ENCODE peak calls at places on chromosomes 12 and 14, in six cellular contexts. One of them, this sample, is unnamed.

GRCh38 chr14:68362841-68363240 is 430.0 kb downstream of the ZFP36L1 start:
- DNase-seq in IMR-90: no peak
- DNase-seq in H1: no peak
- DNase-seq in mesenchymal stem cell: no peak
- DNase-seq in H9: no peak
- DNase-seq in trophoblast cell: no peak
- DNase-seq in this sample: no peak

GRCh38 chr12:30422844-30423243 is 272.8 kb downstream of the IPO8 start:
- DNase-seq in IMR-90: no peak
- DNase-seq in H1: no peak
- DNase-seq in mesenchymal stem cell: no peak
- DNase-seq in H9: no peak
- DNase-seq in trophoblast cell: no peak
- DNase-seq in this sample: no peak

GRCh38 chr12:74689071-74689655 is 151.5 kb downstream of the ATXN7L3B start:
- DNase-seq in IMR-90: peak
- DNase-seq in H1: no peak
- DNase-seq in mesenchymal stem cell: peak
- DNase-seq in H9: no peak
- DNase-seq in trophoblast cell: peak
- DNase-seq in this sample: peak

GRCh38 chr14:68593806-68594536 is 198.9 kb downstream of the ZFP36L1 start:
- DNase-seq in IMR-90: peak
- DNase-seq in H1: no peak
- DNase-seq in mesenchymal stem cell: peak
- DNase-seq in H9: no peak
- DNase-seq in trophoblast cell: no peak
- DNase-seq in this sample: no peak

GRCh38 chr12:89861086-89861485 is 152.4 kb upstream of the ATP2B1 start:
- DNase-seq in IMR-90: peak
- DNase-seq in H1: no peak
- DNase-seq in mesenchymal stem cell: peak
- DNase-seq in H9: no peak
- DNase-seq in trophoblast cell: no peak
- DNase-seq in this sample: no peak

GRCh38 chr12:76249501-76249900 is 98.7 kb downstream of the BBS10 start:
- DNase-seq in IMR-90: no peak
- DNase-seq in H1: no peak
- DNase-seq in mesenchymal stem cell: peak
- DNase-seq in H9: no peak
- DNase-seq in trophoblast cell: no peak
- DNase-seq in this sample: no peak

GRCh38 chr12:49777800-49778748 is 36.7 kb downstream of the TMBIM6 start:
- DNase-seq in IMR-90: peak
- DNase-seq in H1: peak
- DNase-seq in mesenchymal stem cell: peak
- DNase-seq in H9: peak
- DNase-seq in trophoblast cell: peak
- DNase-seq in this sample: peak

GRCh38 chr14:106134901-106135300 is 608.5 kb downstream of the TMEM121 start:
- DNase-seq in IMR-90: no peak
- DNase-seq in H1: no peak
- DNase-seq in mesenchymal stem cell: no peak
- DNase-seq in H9: no peak
- DNase-seq in trophoblast cell: no peak
- DNase-seq in this sample: no peak

GRCh38 chr14:77053046-77053841 is 24.7 kb upstream of the IRF2BPL start:
- DNase-seq in IMR-90: peak
- DNase-seq in H1: peak
- DNase-seq in mesenchymal stem cell: peak
- DNase-seq in H9: peak
- DNase-seq in trophoblast cell: peak
- DNase-seq in this sample: peak

GRCh38 chr12:113559466-113559865 is 87.8 kb upstream of the LHX5 start:
- DNase-seq in IMR-90: no peak
- DNase-seq in H1: no peak
- DNase-seq in mesenchymal stem cell: no peak
- DNase-seq in H9: no peak
- DNase-seq in trophoblast cell: no peak
- DNase-seq in this sample: no peak

GRCh38 chr12:65232490-65233077 is 45.9 kb upstream of the MSRB3 start:
- DNase-seq in IMR-90: peak
- DNase-seq in H1: no peak
- DNase-seq in mesenchymal stem cell: peak
- DNase-seq in H9: no peak
- DNase-seq in trophoblast cell: peak
- DNase-seq in this sample: no peak

GRCh38 chr12:47979686-47980085 is 16.3 kb downstream of the TMEM106C start:
- DNase-seq in IMR-90: no peak
- DNase-seq in H1: no peak
- DNase-seq in mesenchymal stem cell: no peak
- DNase-seq in H9: no peak
- DNase-seq in trophoblast cell: no peak
- DNase-seq in this sample: no peak

GRCh38 chr12:31756977-31757420 is 28.2 kb upstream of the AMN1 start:
- DNase-seq in IMR-90: no peak
- DNase-seq in H1: no peak
- DNase-seq in mesenchymal stem cell: peak
- DNase-seq in H9: no peak
- DNase-seq in trophoblast cell: peak
- DNase-seq in this sample: no peak

GRCh38 chr12:31903025-31903424 is 56.2 kb upstream of the RESF1 start:
- DNase-seq in IMR-90: no peak
- DNase-seq in H1: no peak
- DNase-seq in mesenchymal stem cell: no peak
- DNase-seq in H9: no peak
- DNase-seq in trophoblast cell: no peak
- DNase-seq in this sample: no peak

GRCh38 chr12:51323966-51324895 is at the start of gene BIN2:
- DNase-seq in IMR-90: no peak
- DNase-seq in H1: no peak
- DNase-seq in mesenchymal stem cell: no peak
- DNase-seq in H9: no peak
- DNase-seq in trophoblast cell: peak
- DNase-seq in this sample: no peak

GRCh38 chr14:65103150-65103760 is 938 bp upstream of the MAX start:
- DNase-seq in IMR-90: peak
- DNase-seq in H1: no peak
- DNase-seq in mesenchymal stem cell: peak
- DNase-seq in H9: no peak
- DNase-seq in trophoblast cell: peak
- DNase-seq in this sample: no peak

GRCh38 chr12:108519558-108519957 is 4.5 kb downstream of the FICD start:
- DNase-seq in IMR-90: no peak
- DNase-seq in H1: no peak
- DNase-seq in mesenchymal stem cell: no peak
- DNase-seq in H9: peak
- DNase-seq in trophoblast cell: no peak
- DNase-seq in this sample: no peak

GRCh38 chr14:103118663-103119404 is 4.4 kb upstream of the TNFAIP2 start:
- DNase-seq in IMR-90: no peak
- DNase-seq in H1: no peak
- DNase-seq in mesenchymal stem cell: no peak
- DNase-seq in H9: no peak
- DNase-seq in trophoblast cell: peak
- DNase-seq in this sample: no peak

GRCh38 chr14:86237733-86238132 is 707.8 kb downstream of the FLRT2 start:
- DNase-seq in IMR-90: no peak
- DNase-seq in H1: no peak
- DNase-seq in mesenchymal stem cell: no peak
- DNase-seq in H9: no peak
- DNase-seq in trophoblast cell: no peak
- DNase-seq in this sample: no peak

GRCh38 chr14:97791906-97792305 is 994.7 kb downstream of the VRK1 start:
- DNase-seq in IMR-90: no peak
- DNase-seq in H1: no peak
- DNase-seq in mesenchymal stem cell: no peak
- DNase-seq in H9: no peak
- DNase-seq in trophoblast cell: peak
- DNase-seq in this sample: no peak

GRCh38 chr14:68814376-68815287 is 21.8 kb upstream of the ZFP36L1 start:
- DNase-seq in IMR-90: peak
- DNase-seq in H1: no peak
- DNase-seq in mesenchymal stem cell: peak
- DNase-seq in H9: peak
- DNase-seq in trophoblast cell: peak
- DNase-seq in this sample: no peak

GRCh38 chr12:14952295-14952995 is 9.0 kb downstream of the ARHGDIB start:
- DNase-seq in IMR-90: peak
- DNase-seq in H1: no peak
- DNase-seq in mesenchymal stem cell: peak
- DNase-seq in H9: no peak
- DNase-seq in trophoblast cell: peak
- DNase-seq in this sample: no peak

GRCh38 chr12:40945772-40946171 is 242.3 kb upstream of the PDZRN4 start:
- DNase-seq in IMR-90: no peak
- DNase-seq in H1: no peak
- DNase-seq in mesenchymal stem cell: no peak
- DNase-seq in H9: no peak
- DNase-seq in trophoblast cell: no peak
- DNase-seq in this sample: no peak

GRCh38 chr12:57105011-57105753 is 6.0 kb downstream of the STAT6 start:
- DNase-seq in IMR-90: no peak
- DNase-seq in H1: no peak
- DNase-seq in mesenchymal stem cell: no peak
- DNase-seq in H9: no peak
- DNase-seq in trophoblast cell: no peak
- DNase-seq in this sample: no peak

GRCh38 chr12:18919826-18920511 is 182.1 kb downstream of the CAPZA3 start:
- DNase-seq in IMR-90: no peak
- DNase-seq in H1: no peak
- DNase-seq in mesenchymal stem cell: no peak
- DNase-seq in H9: no peak
- DNase-seq in trophoblast cell: no peak
- DNase-seq in this sample: no peak
- H3K4me2 ChIP-seq in IMR-90: no peak
- H3K4me2 ChIP-seq in H1: no peak
- H3K4me2 ChIP-seq in mesenchymal stem cell: no peak
- H3K4me2 ChIP-seq in H9: no peak
- H3K4me2 ChIP-seq in trophoblast cell: no peak
- H3K4me2 ChIP-seq in this sample: no peak

GRCh38 chr12:213527-213932 is 427 bp downstream of the SLC6A12 start:
- DNase-seq in IMR-90: no peak
- DNase-seq in H1: no peak
- DNase-seq in mesenchymal stem cell: no peak
- DNase-seq in H9: no peak
- DNase-seq in trophoblast cell: no peak
- DNase-seq in this sample: no peak

GRCh38 chr12:211639-212382 is 2.1 kb downstream of the SLC6A12 start:
- DNase-seq in IMR-90: no peak
- DNase-seq in H1: no peak
- DNase-seq in mesenchymal stem cell: no peak
- DNase-seq in H9: no peak
- DNase-seq in trophoblast cell: no peak
- DNase-seq in this sample: no peak

GRCh38 chr12:212383-212798 is 1.6 kb downstream of the SLC6A12 start:
- DNase-seq in IMR-90: no peak
- DNase-seq in H1: no peak
- DNase-seq in mesenchymal stem cell: no peak
- DNase-seq in H9: no peak
- DNase-seq in trophoblast cell: no peak
- DNase-seq in this sample: no peak

GRCh38 chr12:214005-214736 is at the start of gene SLC6A12:
- DNase-seq in IMR-90: no peak
- DNase-seq in H1: no peak
- DNase-seq in mesenchymal stem cell: no peak
- DNase-seq in H9: no peak
- DNase-seq in trophoblast cell: no peak
- DNase-seq in this sample: no peak

DNA sequence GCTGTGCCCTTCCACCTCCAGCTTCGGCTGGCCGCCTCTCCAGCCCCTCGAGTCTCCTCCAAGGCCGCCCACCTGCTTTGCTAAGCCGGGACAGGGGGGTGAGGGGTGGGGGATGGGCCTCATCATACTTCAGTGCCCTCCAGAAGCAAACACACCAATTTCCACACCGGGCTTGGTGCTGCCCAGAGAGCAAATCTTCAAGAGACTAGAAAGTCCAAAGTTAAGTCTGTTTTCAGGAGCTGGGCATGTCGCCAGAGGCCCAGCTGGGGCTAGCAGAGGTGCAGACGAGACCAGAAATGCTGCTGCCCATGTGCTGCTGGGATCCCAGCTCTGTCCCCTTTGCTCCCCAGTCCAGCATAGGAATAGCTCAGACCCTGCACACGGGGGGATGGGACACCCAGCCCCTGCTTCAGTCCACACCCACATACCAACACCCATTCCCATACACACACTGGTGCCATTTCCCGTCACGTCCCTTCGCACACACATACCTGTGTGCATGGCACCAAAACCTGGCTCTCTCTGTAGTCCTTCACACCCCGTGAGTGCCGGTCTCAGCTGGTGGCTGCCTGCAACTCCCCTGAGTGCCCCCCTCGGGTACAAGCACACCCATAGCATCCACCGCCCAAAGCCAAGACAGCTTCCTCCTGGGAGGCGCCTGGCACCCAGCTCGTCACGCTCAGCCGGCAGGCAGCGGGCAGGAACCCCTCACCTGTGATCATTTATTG is 994 bp downstream of the SLC6A12 start:
- DNase-seq in IMR-90: peak
- DNase-seq in H1: no peak
- DNase-seq in mesenchymal stem cell: no peak
- DNase-seq in H9: no peak
- DNase-seq in trophoblast cell: no peak
- DNase-seq in this sample: no peak
- H2AFZ ChIP-seq in IMR-90: peak
- H2AFZ ChIP-seq in H1: no peak
- H2AFZ ChIP-seq in mesenchymal stem cell: no peak
- H2AFZ ChIP-seq in H9: no peak
- H2AFZ ChIP-seq in trophoblast cell: no peak
- H2AFZ ChIP-seq in this sample: no peak

DNA sequence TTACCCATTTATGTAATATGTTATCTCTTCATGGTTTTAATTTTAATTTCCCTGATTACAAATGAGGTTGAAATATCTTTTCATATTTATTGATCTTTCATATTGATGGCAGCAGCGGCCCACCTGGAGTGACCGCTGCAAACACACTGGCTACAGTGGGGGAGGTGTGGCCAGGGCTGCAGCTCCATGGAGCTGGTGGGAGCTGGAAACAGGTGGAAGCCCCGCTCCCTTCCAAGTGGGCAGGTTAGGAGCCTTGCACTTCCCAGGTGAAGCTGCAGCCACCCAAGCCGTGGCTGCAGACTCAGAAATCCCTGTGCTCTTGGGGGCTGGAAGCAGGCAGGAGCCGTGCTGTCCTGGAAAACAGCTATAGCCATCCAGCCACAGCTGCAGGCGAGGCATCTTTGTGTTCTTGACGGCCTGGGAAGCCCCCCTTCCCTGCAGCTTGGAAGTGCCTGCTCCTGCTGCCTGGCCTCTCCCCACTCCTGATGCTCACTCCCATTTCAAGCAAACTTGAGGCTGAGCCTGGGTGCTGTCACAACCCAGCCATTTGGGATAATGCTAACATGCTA is 201.1 kb downstream of the TMEM117 start:
- DNase-seq in IMR-90: no peak
- DNase-seq in H1: no peak
- DNase-seq in mesenchymal stem cell: no peak
- DNase-seq in H9: no peak
- DNase-seq in trophoblast cell: no peak
- DNase-seq in this sample: no peak
- H4K8ac ChIP-seq in IMR-90: no peak
- H4K8ac ChIP-seq in H1: no peak
- H4K8ac ChIP-seq in mesenchymal stem cell: no peak
- H4K8ac ChIP-seq in H9: no peak
- H4K8ac ChIP-seq in trophoblast cell: no peak
- H4K8ac ChIP-seq in this sample: no peak

GRCh38 chr12:44117368-44117767 is 281.5 kb downstream of the TMEM117 start:
- DNase-seq in IMR-90: peak
- DNase-seq in H1: no peak
- DNase-seq in mesenchymal stem cell: no peak
- DNase-seq in H9: no peak
- DNase-seq in trophoblast cell: no peak
- DNase-seq in this sample: no peak
- H3K4me2 ChIP-seq in IMR-90: no peak
- H3K4me2 ChIP-seq in H1: no peak
- H3K4me2 ChIP-seq in mesenchymal stem cell: no peak
- H3K4me2 ChIP-seq in H9: no peak
- H3K4me2 ChIP-seq in trophoblast cell: no peak
- H3K4me2 ChIP-seq in this sample: no peak

This sample was measured in neuronal stem cell.